ENCODE peak calls at places on chromosomes 7 and 10, in five cellular contexts. L, Q, M, Z and X are unnamed samples.

GRCh38 chr7:108380527-108380926 is 75.7 kb downstream of the NRCAM start:
- DNase-seq in L (no peak), Q (no peak), M (no peak), Z (no peak), X (no peak)

GRCh38 chr10:129025774-129026173 is 441.3 kb upstream of the MGMT start:
- DNase-seq in L (no peak), Q (no peak), M (no peak), Z (no peak), X (no peak)

GRCh38 chr10:123800821-123801220 is 90.8 kb downstream of the CPXM2 start:
- DNase-seq in L (no peak), Q (no peak), M (no peak), Z (no peak), X (no peak)

GRCh38 chr10:91247360-91248111 is 27.1 kb downstream of the PCGF5 start:
- DNase-seq in L (no peak), Q (no peak), M (no peak), Z (no peak), X (no peak)

GRCh38 chr7:3264693-3265339 is 36.2 kb upstream of the SDK1 start:
- DNase-seq in L (no peak), Q (no peak), M (no peak), Z (no peak), X (no peak)

GRCh38 chr10:22437620-22438588 is 92.6 kb downstream of the SPAG6 start:
- DNase-seq in L (peak), Q (peak), M (peak), Z (peak), X (no peak)

GRCh38 chr7:156063241-156063810 is 251.1 kb upstream of the SHH start:
- DNase-seq in L (no peak), Q (no peak), M (no peak), Z (no peak), X (no peak)

GRCh38 chr10:62924344-62924748 is 108.2 kb upstream of the EGR2 start:
- DNase-seq in L (no peak), Q (no peak), M (no peak), Z (no peak), X (no peak)

GRCh38 chr10:101018118-101018599 is 12.8 kb downstream of the PDZD7 start:
- DNase-seq in L (no peak), Q (no peak), M (no peak), Z (no peak), X (no peak)

GRCh38 chr10:132140167-132140925 is 46.4 kb upstream of the DPYSL4 start:
- DNase-seq in L (no peak), Q (no peak), M (no peak), Z (no peak), X (no peak)

GRCh38 chr7:100516135-100516812 is 22.7 kb upstream of the AGFG2 start:
- DNase-seq in L (no peak), Q (peak), M (no peak), Z (peak), X (peak)

GRCh38 chr7:94303736-94304135 is 91.0 kb upstream of the COL1A2 start:
- DNase-seq in L (no peak), Q (no peak), M (no peak), Z (no peak), X (no peak)

GRCh38 chr10:126197036-126197543 is 191.2 kb downstream of the ADAM12 start:
- DNase-seq in L (no peak), Q (no peak), M (no peak), Z (no peak), X (no peak)

GRCh38 chr10:132054564-132054963 is 11.2 kb upstream of the JAKMIP3 start:
- DNase-seq in L (no peak), Q (no peak), M (no peak), Z (no peak), X (no peak)

GRCh38 chr10:128310966-128311658 is 184.9 kb upstream of the MKI67 start:
- DNase-seq in L (no peak), Q (no peak), M (no peak), Z (no peak), X (no peak)

GRCh38 chr7:70795948-70796347 is 336.0 kb upstream of the GALNT17 start:
- DNase-seq in L (no peak), Q (no peak), M (no peak), Z (no peak), X (no peak)

GRCh38 chr7:18520450-18521235 is 25.1 kb downstream of the HDAC9 start:
- DNase-seq in L (no peak), Q (no peak), M (no peak), Z (no peak), X (no peak)

GRCh38 chr10:83917519-83918506 is 221.5 kb upstream of the GHITM start:
- DNase-seq in L (no peak), Q (no peak), M (no peak), Z (no peak), X (no peak)

GRCh38 chr7:462173-463103 is 57.2 kb downstream of the PDGFA start:
- DNase-seq in L (no peak), Q (no peak), M (no peak), Z (no peak), X (no peak)